ENCODE peak calls at places on chromosomes 11 and 22, in five cellular contexts. F, K, U, I and E are unnamed samples.

GRCh38 chr11:33329705-33330329 is 72.6 kb downstream of the HIPK3 start:
- DNase-seq in F (peak), K (no peak), U (peak), I (peak), E (peak)

GRCh38 chr11:67054851-67055523 is 1.7 kb upstream of the RHOD start:
- DNase-seq in F (peak), K (peak), U (peak), I (peak), E (peak)

GRCh38 chr22:17891427-17892167 is 117.3 kb upstream of the BID start:
- DNase-seq in F (no peak), K (no peak), U (no peak), I (no peak), E (no peak)

GRCh38 chr11:72220696-72221363 is 3.7 kb upstream of the INPPL1 start:
- DNase-seq in F (no peak), K (peak), U (no peak), I (no peak), E (no peak)

GRCh38 chr11:65487467-65488272 is 11.2 kb upstream of the MALAT1 start:
- DNase-seq in F (peak), K (peak), U (peak), I (peak), E (peak)

GRCh38 chr11:16603245-16603644 is 135.2 kb upstream of the C11orf58 start:
- DNase-seq in F (peak), K (no peak), U (no peak), I (no peak), E (no peak)

GRCh38 chr22:19131685-19132015 is 542 bp downstream of the TSSK2 start:
- DNase-seq in F (no peak), K (no peak), U (no peak), I (no peak), E (no peak)

GRCh38 chr11:128394436-128395089 is 192.8 kb downstream of the ETS1 start:
- DNase-seq in F (no peak), K (no peak), U (peak), I (peak), E (no peak)

GRCh38 chr22:36211237-36211881 is 9.8 kb upstream of the APOL4 start:
- DNase-seq in F (no peak), K (no peak), U (peak), I (peak), E (no peak)

GRCh38 chr11:84969103-84969502 is 658.0 kb downstream of the DLG2 start:
- DNase-seq in F (no peak), K (no peak), U (peak), I (peak), E (no peak)

GRCh38 chr11:23554002-23554401 is 693.7 kb upstream of the CCDC179 start:
- DNase-seq in F (no peak), K (no peak), U (no peak), I (no peak), E (no peak)

GRCh38 chr11:22898036-22898435 is 37.8 kb upstream of the CCDC179 start:
- DNase-seq in F (no peak), K (no peak), U (no peak), I (no peak), E (no peak)

GRCh38 chr11:62538470-62539237 is 8.0 kb downstream of the AHNAK start:
- DNase-seq in F (peak), K (no peak), U (no peak), I (no peak), E (peak)

GRCh38 chr11:118618115-118618990 is 10.9 kb downstream of the PHLDB1 start:
- DNase-seq in F (no peak), K (peak), U (peak), I (peak), E (no peak)

GRCh38 chr22:27474112-27474571 is 327.4 kb downstream of the MN1 start:
- DNase-seq in F (no peak), K (no peak), U (peak), I (peak), E (no peak)

GRCh38 chr11:86818466-86819282 is 18.3 kb downstream of the PRSS23 start:
- DNase-seq in F (no peak), K (no peak), U (peak), I (peak), E (peak)

GRCh38 chr11:122099345-122100045 is 16.5 kb downstream of the BLID start:
- DNase-seq in F (no peak), K (no peak), U (peak), I (peak), E (no peak)

GRCh38 chr11:7364660-7365059 is 113.0 kb downstream of the SYT9 start:
- DNase-seq in F (no peak), K (no peak), U (no peak), I (no peak), E (no peak)

GRCh38 chr11:125262194-125262824 is 97.8 kb downstream of the PKNOX2 start:
- DNase-seq in F (no peak), K (no peak), U (peak), I (no peak), E (no peak)

GRCh38 chr11:27694992-27695391 is 5.3 kb downstream of the BDNF start:
- DNase-seq in F (no peak), K (no peak), U (peak), I (peak), E (no peak)

GRCh38 chr22:26835929-26836528 is 178.6 kb downstream of the MIAT start:
- DNase-seq in F (peak), K (peak), U (no peak), I (peak), E (peak)

GRCh38 chr11:75597636-75598035 is 35.6 kb downstream of the SERPINH1 start:
- DNase-seq in F (peak), K (no peak), U (no peak), I (peak), E (peak)

GRCh38 chr11:64916848-64917662 is at the start of gene ATG2A:
- DNase-seq in F (peak), K (peak), U (peak), I (peak), E (peak)

GRCh38 chr11:134370526-134371435 is 39.0 kb downstream of the GLB1L2 start:
- DNase-seq in F (no peak), K (peak), U (no peak), I (no peak), E (no peak)

GRCh38 chr22:22578702-22579424 is 19.8 kb upstream of the PRAME start:
- DNase-seq in F (peak), K (no peak), U (peak), I (peak), E (no peak)

GRCh38 chr11:62647609-62648005 is 1.2 kb upstream of the GANAB start:
- DNase-seq in F (no peak), K (no peak), U (no peak), I (no peak), E (no peak)

GRCh38 chr22:44710474-44711235 is 8.7 kb downstream of the PRR5 start:
- DNase-seq in F (no peak), K (no peak), U (no peak), I (no peak), E (peak)

GRCh38 chr11:124893781-124894401 is 3.8 kb downstream of the ROBO4 start:
- DNase-seq in F (no peak), K (no peak), U (no peak), I (no peak), E (no peak)

GRCh38 chr11:12746593-12747097 is 72.4 kb downstream of the TEAD1 start:
- DNase-seq in F (peak), K (peak), U (peak), I (peak), E (no peak)

GRCh38 chr11:2383823-2384722 is 7.0 kb downstream of the CD81 start:
- DNase-seq in F (no peak), K (peak), U (no peak), I (no peak), E (peak)

GRCh38 chr11:103961010-103961409 is 75.4 kb upstream of the DDI1 start:
- DNase-seq in F (no peak), K (no peak), U (peak), I (peak), E (no peak)

GRCh38 chr11:69518081-69518950 is 36.9 kb downstream of the LINC01488 start:
- DNase-seq in F (no peak), K (no peak), U (peak), I (peak), E (no peak)

GRCh38 chr11:107591098-107591445 is at the start of gene ELMOD1:
- DNase-seq in F (peak), K (peak), U (peak), I (peak), E (peak)
- TF ChIP-seq CTCF in F (no peak), K (no peak), U (no peak), I (peak), E (no peak)

GRCh38 chr22:43090130-43090789 is 1.1 kb upstream of the TTLL1 start:
- DNase-seq in F (peak), K (no peak), U (peak), I (peak), E (peak)
- TF ChIP-seq CTCF in F (peak), K (no peak), U (peak), I (peak), E (peak)

DNA sequence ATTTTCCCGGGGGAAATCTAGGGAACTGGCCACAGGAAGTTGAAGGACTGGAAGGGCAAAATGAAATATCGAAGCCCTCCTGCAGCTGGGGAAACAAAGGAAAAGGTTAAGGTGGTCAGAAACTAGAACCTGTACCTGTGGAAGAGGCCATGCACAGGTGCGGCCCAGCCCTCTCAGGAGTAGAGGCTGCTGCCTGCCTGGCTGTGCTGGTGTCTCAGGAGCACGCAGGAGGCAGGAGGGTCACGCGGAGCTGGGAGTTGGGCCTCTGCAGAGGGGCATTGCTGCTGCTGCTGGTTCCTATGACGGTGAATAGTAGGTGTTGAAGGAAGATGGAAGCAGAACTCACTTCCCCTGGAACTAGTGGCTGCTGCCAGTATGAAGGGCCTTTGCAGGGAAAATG is 425.7 kb downstream of the NTM start:
- DNase-seq in F (no peak), K (no peak), U (no peak), I (no peak), E (no peak)
- TF ChIP-seq CTCF in F (no peak), K (no peak), U (no peak), I (no peak), E (no peak)

DNA sequence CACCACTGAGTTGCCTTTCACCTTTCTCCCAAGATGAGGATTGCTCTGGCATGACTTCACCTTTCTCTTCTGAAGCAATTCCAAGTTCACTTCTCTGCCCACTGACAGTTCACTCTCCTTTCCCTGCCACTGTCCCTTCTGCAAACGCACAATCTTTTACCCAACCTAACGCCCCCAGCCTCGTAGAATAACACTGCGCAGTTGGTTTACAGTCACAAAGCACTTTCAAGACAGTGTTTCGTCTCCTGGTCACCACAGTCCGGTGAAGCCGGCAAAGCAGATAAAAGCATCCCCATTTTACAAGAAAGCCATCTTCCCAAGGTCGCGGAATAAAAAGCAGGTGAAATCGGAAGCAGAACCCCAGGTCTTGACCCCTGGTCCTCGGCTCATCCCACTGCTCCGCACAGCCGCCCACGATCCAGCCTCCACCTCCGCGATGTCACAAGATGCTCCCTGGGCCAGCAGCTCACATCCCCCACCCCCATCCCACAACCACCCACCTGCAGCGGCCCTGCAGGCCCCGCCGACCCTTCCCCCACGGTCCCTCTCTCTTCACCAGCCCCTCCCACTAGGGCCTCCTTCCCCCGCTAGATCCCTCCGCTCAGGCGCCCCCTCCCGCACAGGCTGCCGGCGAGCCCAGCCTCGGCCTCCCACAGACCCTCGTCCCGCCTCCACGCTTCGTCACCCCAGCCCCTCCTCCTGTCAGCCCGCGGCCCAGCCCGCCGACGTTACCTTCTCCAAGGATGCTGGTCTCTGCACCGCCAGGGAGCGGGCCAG is 585 bp downstream of the PI4KA start:
- DNase-seq in F (peak), K (peak), U (peak), I (peak), E (peak)
- TF ChIP-seq CTCF in F (no peak), K (no peak), U (no peak), I (no peak), E (no peak)

GRCh38 chr11:43270468-43270867 is 41.3 kb upstream of the API5 start:
- DNase-seq in F (no peak), K (no peak), U (no peak), I (no peak), E (no peak)

GRCh38 chr11:43268786-43269185 is 43.0 kb upstream of the API5 start:
- DNase-seq in F (no peak), K (no peak), U (no peak), I (no peak), E (no peak)

GRCh38 chr11:43268161-43268560 is 43.6 kb upstream of the API5 start:
- DNase-seq in F (no peak), K (peak), U (no peak), I (no peak), E (no peak)

GRCh38 chr11:43269229-43269928 is 42.4 kb upstream of the API5 start:
- DNase-seq in F (no peak), K (no peak), U (no peak), I (no peak), E (no peak)
- TF ChIP-seq CTCF in F (no peak), K (no peak), U (no peak), I (no peak), E (no peak)

GRCh38 chr11:95089620-95090542 is at the start of gene ENDOD1:
- DNase-seq in F (peak), K (peak), U (peak), I (peak), E (peak)
- TF ChIP-seq CTCF in F (no peak), K (no peak), U (peak), I (peak), E (peak)

GRCh38 chr11:46537121-46537520 is 56.7 kb downstream of the AMBRA1 start:
- DNase-seq in F (no peak), K (no peak), U (no peak), I (peak), E (no peak)
- TF ChIP-seq CTCF in F (no peak), K (no peak), U (peak), I (peak), E (peak)